ENCODE peak calls at places on chromosome 13, in eight cellular contexts. One of them, this sample, is unnamed.

GRCh38 chr13:113846639-113847318 is 17.1 kb downstream of the GAS6 start:
- DNase-seq in tibial artery: no peak
- DNase-seq in tibial nerve: no peak
- DNase-seq in upper lobe of left lung: peak
- DNase-seq in SJCRH30: no peak
- DNase-seq in testis: peak
- DNase-seq in psoas muscle: peak
- DNase-seq in A549: no peak
- DNase-seq in this sample: no peak

GRCh38 chr13:98664047-98664446 is 87.1 kb upstream of the STK24 start:
- DNase-seq in tibial artery: no peak
- DNase-seq in tibial nerve: no peak
- DNase-seq in upper lobe of left lung: no peak
- DNase-seq in SJCRH30: peak
- DNase-seq in testis: no peak
- DNase-seq in psoas muscle: no peak
- DNase-seq in A549: no peak
- DNase-seq in this sample: peak

GRCh38 chr13:48264052-48264451 is 31.0 kb downstream of the ITM2B start:
- DNase-seq in tibial artery: no peak
- DNase-seq in tibial nerve: no peak
- DNase-seq in upper lobe of left lung: no peak
- DNase-seq in SJCRH30: no peak
- DNase-seq in testis: no peak
- DNase-seq in psoas muscle: no peak
- DNase-seq in A549: no peak
- DNase-seq in this sample: no peak

GRCh38 chr13:114097504-114097892 is 34.9 kb downstream of the RASA3 start:
- DNase-seq in tibial artery: no peak
- DNase-seq in tibial nerve: no peak
- DNase-seq in upper lobe of left lung: peak
- DNase-seq in SJCRH30: no peak
- DNase-seq in testis: no peak
- DNase-seq in psoas muscle: no peak
- DNase-seq in A549: no peak
- DNase-seq in this sample: no peak

GRCh38 chr13:56349866-56350265 is 790.9 kb upstream of the PRR20A start:
- DNase-seq in tibial artery: no peak
- DNase-seq in tibial nerve: no peak
- DNase-seq in upper lobe of left lung: no peak
- DNase-seq in SJCRH30: no peak
- DNase-seq in testis: no peak
- DNase-seq in psoas muscle: no peak
- DNase-seq in A549: no peak
- DNase-seq in this sample: no peak

GRCh38 chr13:49980266-49980665 is 16.6 kb upstream of the TRIM13 start:
- DNase-seq in tibial artery: no peak
- DNase-seq in tibial nerve: no peak
- DNase-seq in upper lobe of left lung: no peak
- DNase-seq in SJCRH30: no peak
- DNase-seq in testis: no peak
- DNase-seq in psoas muscle: no peak
- DNase-seq in A549: no peak
- DNase-seq in this sample: no peak

GRCh38 chr13:112245959-112246358 is 130.2 kb upstream of the SPACA7 start:
- DNase-seq in tibial artery: no peak
- DNase-seq in tibial nerve: no peak
- DNase-seq in upper lobe of left lung: no peak
- DNase-seq in SJCRH30: no peak
- DNase-seq in testis: peak
- DNase-seq in psoas muscle: no peak
- DNase-seq in A549: no peak
- DNase-seq in this sample: no peak

GRCh38 chr13:19067767-19068166 is 113.9 kb downstream of the TUBA3C start:
- DNase-seq in tibial artery: no peak
- DNase-seq in tibial nerve: no peak
- DNase-seq in upper lobe of left lung: no peak
- DNase-seq in SJCRH30: no peak
- DNase-seq in testis: no peak
- DNase-seq in psoas muscle: no peak
- DNase-seq in A549: no peak
- DNase-seq in this sample: no peak

GRCh38 chr13:108322206-108322824 is 52.8 kb downstream of the TNFSF13B start:
- DNase-seq in tibial artery: no peak
- DNase-seq in tibial nerve: no peak
- DNase-seq in upper lobe of left lung: no peak
- DNase-seq in SJCRH30: no peak
- DNase-seq in testis: no peak
- DNase-seq in psoas muscle: no peak
- DNase-seq in A549: peak
- DNase-seq in this sample: no peak

GRCh38 chr13:99133848-99134247 is 66.8 kb upstream of the UBAC2 start:
- DNase-seq in tibial artery: no peak
- DNase-seq in tibial nerve: no peak
- DNase-seq in upper lobe of left lung: no peak
- DNase-seq in SJCRH30: no peak
- DNase-seq in testis: no peak
- DNase-seq in psoas muscle: no peak
- DNase-seq in A549: no peak
- DNase-seq in this sample: no peak

GRCh38 chr13:108895220-108895704 is 265.9 kb downstream of the MYO16 start:
- DNase-seq in tibial artery: no peak
- DNase-seq in tibial nerve: peak
- DNase-seq in upper lobe of left lung: no peak
- DNase-seq in SJCRH30: no peak
- DNase-seq in testis: no peak
- DNase-seq in psoas muscle: no peak
- DNase-seq in A549: no peak
- DNase-seq in this sample: no peak

DNA sequence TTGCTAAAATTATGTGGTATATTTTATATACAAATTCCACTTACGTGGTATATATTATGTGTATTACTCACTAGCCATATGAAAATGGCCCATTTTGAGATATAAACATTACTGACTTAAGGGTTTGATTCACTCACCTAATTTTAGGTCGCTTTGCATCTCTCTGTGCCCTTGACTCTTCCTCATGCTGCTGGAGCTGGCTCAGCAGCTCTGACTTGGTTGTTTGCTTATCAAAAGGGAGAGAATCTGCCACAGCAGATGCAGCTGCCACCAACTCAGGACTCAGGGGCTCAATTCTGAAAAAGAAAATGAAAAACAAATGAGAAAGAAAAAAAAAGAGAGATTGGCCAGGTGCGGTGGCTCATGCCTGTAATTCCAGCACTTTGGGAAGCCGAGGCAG is 12.2 kb downstream of the MRPS31 start:
- DNase-seq in tibial artery: no peak
- DNase-seq in tibial nerve: no peak
- DNase-seq in upper lobe of left lung: no peak
- DNase-seq in SJCRH30: no peak
- DNase-seq in testis: no peak
- DNase-seq in psoas muscle: no peak
- DNase-seq in A549: no peak
- DNase-seq in this sample: no peak
- H3K27ac ChIP-seq in tibial artery: no peak
- H3K27ac ChIP-seq in tibial nerve: no peak
- H3K27ac ChIP-seq in upper lobe of left lung: no peak
- H3K27ac ChIP-seq in SJCRH30: no peak
- H3K27ac ChIP-seq in testis: no peak
- H3K27ac ChIP-seq in psoas muscle: no peak
- H3K27ac ChIP-seq in A549: no peak
- H3K27ac ChIP-seq in this sample: no peak

GRCh38 chr13:76656056-76656455 is 230.1 kb downstream of the KCTD12 start:
- DNase-seq in tibial artery: no peak
- DNase-seq in tibial nerve: no peak
- DNase-seq in upper lobe of left lung: no peak
- DNase-seq in SJCRH30: no peak
- DNase-seq in testis: no peak
- DNase-seq in psoas muscle: no peak
- DNase-seq in A549: no peak
- DNase-seq in this sample: no peak
- H3K27ac ChIP-seq in tibial artery: no peak
- H3K27ac ChIP-seq in tibial nerve: no peak
- H3K27ac ChIP-seq in upper lobe of left lung: peak
- H3K27ac ChIP-seq in SJCRH30: no peak
- H3K27ac ChIP-seq in testis: no peak
- H3K27ac ChIP-seq in psoas muscle: no peak
- H3K27ac ChIP-seq in A549: no peak
- H3K27ac ChIP-seq in this sample: no peak

DNA sequence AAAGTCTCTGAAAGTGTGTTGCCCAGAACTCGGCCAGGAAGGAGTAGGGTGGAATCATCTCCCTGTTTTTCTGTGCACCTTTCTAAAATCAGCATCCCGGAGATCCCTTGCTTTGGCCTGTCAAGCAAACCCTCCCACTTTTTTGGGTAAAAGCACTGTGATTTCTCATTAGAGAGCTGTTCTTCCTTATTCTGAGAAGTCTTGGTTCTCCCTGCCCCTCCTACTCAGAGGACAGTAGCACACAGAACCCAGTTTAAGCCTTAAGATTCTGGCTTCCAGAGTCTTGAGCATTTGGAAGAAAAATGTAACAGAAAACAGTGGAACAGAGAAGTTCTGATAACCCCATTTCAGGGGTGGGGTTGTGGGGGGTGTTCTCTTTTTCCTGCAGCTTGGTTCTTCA is 52.6 kb upstream of the KATNAL1 start:
- DNase-seq in tibial artery: no peak
- DNase-seq in tibial nerve: no peak
- DNase-seq in upper lobe of left lung: no peak
- DNase-seq in SJCRH30: no peak
- DNase-seq in testis: no peak
- DNase-seq in psoas muscle: no peak
- DNase-seq in A549: no peak
- DNase-seq in this sample: no peak
- H3K27ac ChIP-seq in tibial artery: no peak
- H3K27ac ChIP-seq in tibial nerve: no peak
- H3K27ac ChIP-seq in upper lobe of left lung: no peak
- H3K27ac ChIP-seq in SJCRH30: no peak
- H3K27ac ChIP-seq in testis: no peak
- H3K27ac ChIP-seq in psoas muscle: no peak
- H3K27ac ChIP-seq in A549: no peak
- H3K27ac ChIP-seq in this sample: no peak

GRCh38 chr13:110351636-110352420 is 44.7 kb downstream of the COL4A2 start:
- DNase-seq in tibial artery: no peak
- DNase-seq in tibial nerve: no peak
- DNase-seq in upper lobe of left lung: no peak
- DNase-seq in SJCRH30: no peak
- DNase-seq in testis: no peak
- DNase-seq in psoas muscle: no peak
- DNase-seq in A549: no peak
- DNase-seq in this sample: no peak

GRCh38 chr13:110354715-110355473 is 47.8 kb downstream of the COL4A2 start:
- DNase-seq in tibial artery: no peak
- DNase-seq in tibial nerve: no peak
- DNase-seq in upper lobe of left lung: no peak
- DNase-seq in SJCRH30: no peak
- DNase-seq in testis: no peak
- DNase-seq in psoas muscle: no peak
- DNase-seq in A549: no peak
- DNase-seq in this sample: no peak

GRCh38 chr13:110352735-110353134 is 45.7 kb downstream of the COL4A2 start:
- DNase-seq in tibial artery: no peak
- DNase-seq in tibial nerve: no peak
- DNase-seq in upper lobe of left lung: no peak
- DNase-seq in SJCRH30: no peak
- DNase-seq in testis: no peak
- DNase-seq in psoas muscle: no peak
- DNase-seq in A549: no peak
- DNase-seq in this sample: no peak

GRCh38 chr13:110354209-110354627 is 47.1 kb downstream of the COL4A2 start:
- DNase-seq in tibial artery: no peak
- DNase-seq in tibial nerve: no peak
- DNase-seq in upper lobe of left lung: no peak
- DNase-seq in SJCRH30: no peak
- DNase-seq in testis: no peak
- DNase-seq in psoas muscle: no peak
- DNase-seq in A549: no peak
- DNase-seq in this sample: no peak

GRCh38 chr13:110353339-110353977 is 46.4 kb downstream of the COL4A2 start:
- DNase-seq in tibial artery: no peak
- DNase-seq in tibial nerve: no peak
- DNase-seq in upper lobe of left lung: no peak
- DNase-seq in SJCRH30: no peak
- DNase-seq in testis: no peak
- DNase-seq in psoas muscle: no peak
- DNase-seq in A549: no peak
- DNase-seq in this sample: no peak
- H3K27ac ChIP-seq in tibial artery: peak
- H3K27ac ChIP-seq in tibial nerve: no peak
- H3K27ac ChIP-seq in upper lobe of left lung: peak
- H3K27ac ChIP-seq in SJCRH30: no peak
- H3K27ac ChIP-seq in testis: no peak
- H3K27ac ChIP-seq in psoas muscle: no peak
- H3K27ac ChIP-seq in A549: peak
- H3K27ac ChIP-seq in this sample: no peak

This sample was measured in caudate nucleus.